ENCODE peak calls at places on chromosomes 12 and 14, in seven cellular contexts. U is H1, L is HCT116, M is K562, E is NT2/D1, X is GM12878, Z is HepG2. D is an unnamed sample.

GRCh38 chr12:130878193-130879185 is 6.6 kb downstream of the RAN start:
- DNase-seq in U (peak; percentile 55), L (no peak), M (peak; percentile 65), E (no peak), X (no peak), Z (no peak), D (no peak)

GRCh38 chr12:114215766-114216165 is 190.2 kb downstream of the TBX5 start:
- DNase-seq in U (no peak), L (no peak), M (no peak), E (no peak), X (no peak), Z (no peak), D (no peak)

GRCh38 chr12:15899282-15899870 is 11.8 kb upstream of the DERA start:
- DNase-seq in U (no peak), L (no peak), M (peak; percentile 25), E (no peak), X (no peak), Z (peak; percentile 30), D (no peak)

GRCh38 chr14:70567791-70568190 is 32.7 kb downstream of the MED6 start:
- DNase-seq in U (peak; percentile 66), L (peak; percentile 28), M (peak; percentile 6), E (peak; percentile 22), X (no peak), Z (peak; percentile 64), D (peak; percentile 17)

GRCh38 chr14:70212752-70213151 is 24.0 kb upstream of the SLC8A3 start:
- DNase-seq in U (no peak), L (no peak), M (no peak), E (no peak), X (no peak), Z (no peak), D (no peak)

GRCh38 chr12:12534975-12535374 is 27.7 kb downstream of the DUSP16 start:
- DNase-seq in U (no peak), L (no peak), M (no peak), E (no peak), X (no peak), Z (no peak), D (no peak)

GRCh38 chr14:49550284-49551184 is 35.6 kb downstream of the RPS29 start:
- DNase-seq in U (no peak), L (peak; percentile 8), M (no peak), E (no peak), X (no peak), Z (peak; percentile 12), D (peak; percentile 26)

GRCh38 chr12:55060470-55060869 is 40.7 kb downstream of the NEUROD4 start:
- DNase-seq in U (no peak), L (no peak), M (peak; percentile 57), E (no peak), X (peak; percentile 61), Z (no peak), D (no peak)

GRCh38 chr12:108337235-108338223 is 1.6 kb downstream of the CMKLR1 start:
- DNase-seq in U (peak; percentile 58), L (peak; percentile 21), M (peak; percentile 96), E (peak; percentile 33), X (no peak), Z (peak; percentile 26), D (peak; percentile 72)

GRCh38 chr12:127162307-127162706 is 1104.7 kb upstream of the TMEM132C start:
- DNase-seq in U (no peak), L (peak; percentile 23), M (peak; percentile 73), E (no peak), X (no peak), Z (no peak), D (no peak)

GRCh38 chr12:131939007-131939406 is 9.9 kb downstream of the PUS1 start:
- DNase-seq in U (no peak), L (no peak), M (no peak), E (no peak), X (no peak), Z (no peak), D (no peak)

GRCh38 chr12:28190321-28191017 is at the start of gene CCDC91:
- DNase-seq in U (peak; percentile 88), L (peak; percentile 35), M (peak; percentile 95), E (peak; percentile 75), X (peak; percentile 60), Z (peak; percentile 61), D (peak; percentile 90)

GRCh38 chr12:79848321-79848720 is 86.6 kb downstream of the PPP1R12A start:
- DNase-seq in U (no peak), L (no peak), M (no peak), E (no peak), X (no peak), Z (no peak), D (no peak)

GRCh38 chr12:67517181-67517887 is 131.2 kb upstream of the DYRK2 start:
- DNase-seq in U (no peak), L (peak; percentile 16), M (peak; percentile 0), E (no peak), X (no peak), Z (no peak), D (no peak)

GRCh38 chr12:115357681-115358080 is 673.7 kb upstream of the TBX3 start:
- DNase-seq in U (no peak), L (no peak), M (no peak), E (no peak), X (no peak), Z (no peak), D (no peak)

GRCh38 chr14:26389646-26390508 is 208.0 kb downstream of the NOVA1 start:
- DNase-seq in U (no peak), L (no peak), M (no peak), E (no peak), X (no peak), Z (no peak), D (no peak)

GRCh38 chr14:96166475-96167223 is 38.0 kb upstream of the BDKRB2 start:
- DNase-seq in U (no peak), L (no peak), M (no peak), E (no peak), X (no peak), Z (no peak), D (no peak)

GRCh38 chr12:4496145-4496838 is 42.4 kb upstream of the RAD51AP1 start:
- DNase-seq in U (no peak), L (no peak), M (no peak), E (no peak), X (peak; percentile 20), Z (no peak), D (no peak)

GRCh38 chr12:107917912-107918800 is 143.7 kb downstream of the ASCL4 start:
- DNase-seq in U (no peak), L (peak; percentile 32), M (peak; percentile 42), E (peak; percentile 47), X (no peak), Z (peak; percentile 23), D (peak; percentile 69)

GRCh38 chr14:68599896-68600620 is 192.8 kb downstream of the ZFP36L1 start:
- DNase-seq in U (no peak), L (no peak), M (no peak), E (no peak), X (no peak), Z (no peak), D (no peak)

GRCh38 chr12:127726928-127727327 is 540.0 kb upstream of the TMEM132C start:
- DNase-seq in U (no peak), L (no peak), M (no peak), E (no peak), X (no peak), Z (no peak), D (no peak)

GRCh38 chr12:46071769-46072624 is 81.6 kb upstream of the SCAF11 start:
- DNase-seq in U (peak; percentile 80), L (peak; percentile 58), M (peak; percentile 78), E (peak; percentile 54), X (peak; percentile 57), Z (peak; percentile 46), D (peak; percentile 52)

GRCh38 chr12:25529738-25530137 is 23.3 kb downstream of the LMNTD1 start:
- DNase-seq in U (no peak), L (no peak), M (no peak), E (no peak), X (no peak), Z (no peak), D (no peak)

GRCh38 chr12:6188954-6189353 is 11.2 kb upstream of the CD9 start:
- DNase-seq in U (no peak), L (no peak), M (no peak), E (no peak), X (no peak), Z (no peak), D (no peak)
- TF ChIP-seq YY1 in U (no peak), L (no peak), M (no peak), E (no peak), X (no peak), Z (no peak), D (no peak)

DNA sequence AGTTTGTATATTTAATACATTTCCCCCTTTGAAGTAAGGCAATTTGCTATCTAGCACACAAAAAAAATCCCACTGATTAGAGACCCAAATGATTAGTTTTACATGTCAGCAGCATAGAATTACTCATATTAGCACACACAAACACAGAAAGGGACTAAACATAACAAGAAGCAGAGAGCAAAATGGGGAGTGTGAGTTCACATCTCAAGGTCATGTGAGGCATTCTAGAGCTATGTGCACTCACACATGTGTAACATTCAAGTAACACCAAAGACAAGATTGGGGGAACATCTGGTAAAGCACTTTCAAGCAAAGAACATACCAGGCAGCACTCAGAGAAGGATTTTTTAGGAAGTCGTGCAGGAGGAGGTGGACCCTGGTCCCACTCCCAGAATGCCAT is 105.8 kb upstream of the SINHCAF start:
- DNase-seq in U (peak; percentile 27), L (no peak), M (no peak), E (no peak), X (no peak), Z (peak; percentile 15), D (no peak)
- H3K9ac ChIP-seq in U (no peak overlapping the region), L (no peak overlapping the region), M (no peak overlapping the region), E (no peak overlapping the region), X (no peak overlapping the region), Z (no peak overlapping the region), D (no peak overlapping the region)

DNA sequence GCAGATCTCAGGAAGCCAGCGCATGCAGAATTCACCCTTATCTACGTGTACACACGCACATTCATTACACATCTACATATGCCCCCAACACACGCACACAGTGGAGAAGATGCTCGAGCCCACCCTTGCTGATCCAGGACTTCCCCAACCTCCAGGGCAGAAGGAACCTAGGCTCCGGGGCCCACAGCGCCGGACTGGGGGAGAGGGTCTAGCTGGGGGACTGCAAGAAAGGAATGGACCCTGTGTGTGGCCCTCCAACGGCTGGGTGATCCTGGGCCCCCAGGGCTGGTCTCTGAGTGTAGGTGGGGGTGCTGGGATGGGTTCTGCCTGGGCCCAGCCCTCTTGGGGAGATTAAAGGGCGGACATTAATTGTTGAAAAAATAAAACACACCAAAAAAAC is 128.1 kb upstream of the C14orf180 start:
- DNase-seq in U (no peak), L (no peak), M (no peak), E (no peak), X (no peak), Z (no peak), D (no peak)
- TF ChIP-seq YY1 in U (no peak), L (no peak), M (no peak), E (no peak), X (no peak), Z (no peak), D (no peak)

DNA sequence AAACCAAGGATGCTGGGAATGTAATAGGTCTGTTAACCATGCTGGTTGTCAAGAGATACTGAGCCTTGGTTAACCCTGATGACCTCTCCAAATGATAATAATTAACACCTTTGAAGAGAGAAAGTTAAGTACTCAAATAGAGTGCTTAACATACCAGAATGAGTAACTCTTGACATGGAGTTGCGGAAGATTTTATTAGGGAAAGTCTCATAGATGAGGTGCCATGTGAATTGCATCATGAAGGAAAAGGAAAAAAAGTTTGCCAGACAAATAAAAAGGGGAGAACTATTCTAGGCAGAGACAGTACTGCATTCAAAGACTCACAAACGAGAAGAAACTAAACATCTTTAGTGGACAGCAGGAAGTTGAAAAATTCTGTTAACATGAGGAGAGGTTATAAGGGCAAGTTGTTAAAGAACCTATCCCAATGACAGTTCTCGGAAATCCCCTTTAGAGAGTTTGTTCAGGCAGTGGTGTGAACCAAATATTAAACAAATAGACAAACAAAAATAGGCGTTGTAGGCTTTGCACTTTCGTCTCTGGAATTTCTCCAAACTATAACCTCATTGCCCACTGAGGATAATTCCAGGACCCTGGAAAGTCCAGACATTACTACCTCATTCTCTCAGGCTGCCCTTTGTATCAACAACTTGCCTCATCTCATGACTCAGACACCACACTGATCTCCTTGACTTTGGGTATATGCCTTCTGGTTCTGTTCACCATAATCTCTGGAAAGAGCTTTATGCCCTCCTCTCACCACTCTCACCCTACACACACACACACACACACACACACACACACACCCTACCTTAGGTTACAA is 435.0 kb downstream of the GXYLT1 start:
- DNase-seq in U (no peak), L (no peak), M (no peak), E (no peak), X (no peak), Z (no peak), D (no peak)
- H3K9ac ChIP-seq in U (no peak overlapping the region), L (no peak overlapping the region), M (no peak overlapping the region), E (no peak overlapping the region), X (no peak overlapping the region), Z (no peak overlapping the region), D (no peak overlapping the region)

D was measured in SK-N-SH.